ENCODE peak calls at places on chromosomes 7 and 10, in four cellular contexts. One of them, this sample, is unnamed.
A peak's percentile ranks its signal among the peaks of the same experiment; 100 is the strongest.

GRCh38 chr10:77165445-77166316 is 471.9 kb downstream of the KCNMA1 start:
- DNase-seq in suprapubic skin: no peak
- DNase-seq in K562: peak; percentile 54
- DNase-seq in HepG2: peak; percentile 40
- DNase-seq in this sample: peak; percentile 62

GRCh38 chr10:60388709-60389241 is 900 bp downstream of the ANK3 start:
- DNase-seq in K562: no peak
- DNase-seq in HepG2: no peak
- DNase-seq in suprapubic skin: no peak
- DNase-seq in this sample: no peak

GRCh38 chr10:51425431-51425830 is 274.0 kb downstream of the CSTF2T start:
- DNase-seq in K562: no peak
- DNase-seq in HepG2: no peak
- DNase-seq in suprapubic skin: no peak
- DNase-seq in this sample: no peak

GRCh38 chr7:145082366-145083240 is 246.8 kb upstream of the TPK1 start:
- DNase-seq in HepG2: no peak
- DNase-seq in suprapubic skin: no peak
- DNase-seq in K562: no peak
- DNase-seq in this sample: no peak

GRCh38 chr7:157268540-157268939 is 68.3 kb upstream of the DNAJB6 start:
- DNase-seq in HepG2: no peak
- DNase-seq in suprapubic skin: peak; percentile 64
- DNase-seq in K562: no peak
- DNase-seq in this sample: no peak

GRCh38 chr7:116610210-116610609 is 61.8 kb upstream of the MET start:
- DNase-seq in K562: no peak
- DNase-seq in suprapubic skin: no peak
- DNase-seq in HepG2: no peak
- DNase-seq in this sample: no peak

GRCh38 chr7:98627062-98627790 is 10.1 kb downstream of the NPTX2 start:
- DNase-seq in suprapubic skin: peak; percentile 72
- DNase-seq in K562: no peak
- DNase-seq in HepG2: no peak
- DNase-seq in this sample: no peak

GRCh38 chr7:71521506-71521905 is 389.6 kb downstream of the GALNT17 start:
- DNase-seq in suprapubic skin: no peak
- DNase-seq in HepG2: no peak
- DNase-seq in K562: no peak
- DNase-seq in this sample: no peak

GRCh38 chr10:87734987-87735827 is 75.5 kb downstream of the PAPSS2 start:
- DNase-seq in HepG2: peak; percentile 25
- DNase-seq in suprapubic skin: no peak
- DNase-seq in K562: peak; percentile 35
- DNase-seq in this sample: no peak
- H3K4me3 ChIP-seq in HepG2: no peak overlapping the region
- H3K4me3 ChIP-seq in suprapubic skin: no peak overlapping the region
- H3K4me3 ChIP-seq in K562: no peak overlapping the region
- H3K4me3 ChIP-seq in this sample: no peak overlapping the region

DNA sequence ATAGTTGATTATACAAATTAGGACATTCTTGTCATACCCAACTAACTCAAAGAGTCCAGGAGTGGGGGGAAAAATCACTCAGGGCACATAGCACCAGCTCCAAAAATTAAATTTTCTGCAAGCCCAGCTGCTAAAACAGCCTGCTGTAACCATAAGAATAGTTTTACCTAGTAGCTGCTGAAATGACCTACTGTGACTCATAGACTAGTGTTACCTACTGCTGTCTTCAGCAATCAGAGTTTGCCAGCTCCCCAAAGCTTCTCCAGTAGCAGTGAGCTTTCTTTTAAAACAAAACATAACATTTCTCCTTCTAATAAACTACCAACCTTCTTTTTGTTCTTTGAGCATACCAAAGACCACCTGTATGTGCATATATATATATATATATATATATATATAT is 4.2 kb upstream of the ARHGAP12 start:
- DNase-seq in suprapubic skin: no peak
- DNase-seq in K562: no peak
- DNase-seq in HepG2: no peak
- DNase-seq in this sample: no peak
- TF ChIP-seq EP300 in suprapubic skin: no peak
- TF ChIP-seq EP300 in K562: no peak
- TF ChIP-seq EP300 in HepG2: no peak
- TF ChIP-seq EP300 in this sample: no peak

DNA sequence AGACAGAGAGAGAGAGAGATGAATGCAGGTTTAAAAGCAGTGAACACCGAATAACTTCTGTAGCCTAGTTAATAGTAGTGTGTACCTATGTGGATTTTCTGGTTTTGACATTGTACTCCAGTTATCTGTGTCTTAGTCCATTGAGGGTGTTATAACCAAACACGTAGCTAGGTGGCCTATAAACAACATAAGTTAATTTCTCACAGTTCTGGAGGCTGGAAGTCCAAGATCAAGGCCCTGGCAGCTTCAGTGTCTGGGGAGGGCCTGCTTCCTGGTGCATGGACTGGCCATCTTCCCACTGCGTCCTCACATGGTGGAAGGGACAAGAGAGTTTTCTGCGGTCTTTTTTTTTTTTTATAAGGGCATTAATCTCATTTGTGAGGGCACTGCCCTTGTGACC is 23.5 kb downstream of the AOC1 start:
- DNase-seq in HepG2: no peak
- DNase-seq in suprapubic skin: no peak
- DNase-seq in K562: peak; percentile 43
- DNase-seq in this sample: no peak
- TF ChIP-seq CTCF in HepG2: no peak
- TF ChIP-seq CTCF in suprapubic skin: no peak
- TF ChIP-seq CTCF in K562: peak; percentile 58
- TF ChIP-seq CTCF in this sample: no peak

GRCh38 chr7:141976524-141977245 is 3.1 kb upstream of the TAS2R38 start:
- DNase-seq in HepG2: no peak
- DNase-seq in suprapubic skin: no peak
- DNase-seq in K562: no peak
- DNase-seq in this sample: no peak
- H3K4me3 ChIP-seq in HepG2: no peak overlapping the region
- H3K4me3 ChIP-seq in suprapubic skin: no peak overlapping the region
- H3K4me3 ChIP-seq in K562: no peak overlapping the region
- H3K4me3 ChIP-seq in this sample: no peak overlapping the region

GRCh38 chr10:22097696-22098095 is 94.2 kb upstream of the DNAJC1 start:
- DNase-seq in HepG2: no peak
- DNase-seq in K562: no peak
- DNase-seq in suprapubic skin: no peak
- DNase-seq in this sample: no peak
- TF ChIP-seq EP300 in HepG2: no peak
- TF ChIP-seq EP300 in K562: no peak
- TF ChIP-seq EP300 in suprapubic skin: no peak
- TF ChIP-seq EP300 in this sample: no peak

GRCh38 chr10:75096749-75097148 is 14.7 kb upstream of the SAMD8 start:
- DNase-seq in HepG2: no peak
- DNase-seq in K562: no peak
- DNase-seq in suprapubic skin: no peak
- DNase-seq in this sample: no peak
- TF ChIP-seq CTCF in HepG2: no peak
- TF ChIP-seq CTCF in K562: no peak
- TF ChIP-seq CTCF in suprapubic skin: no peak
- TF ChIP-seq CTCF in this sample: no peak

GRCh38 chr7:801940-802364 is 30.3 kb upstream of the SUN1 start:
- DNase-seq in HepG2: no peak
- DNase-seq in K562: no peak
- DNase-seq in suprapubic skin: no peak
- DNase-seq in this sample: peak; percentile 67
- H3K4me3 ChIP-seq in HepG2: no peak overlapping the region
- H3K4me3 ChIP-seq in K562: no peak overlapping the region
- H3K4me3 ChIP-seq in suprapubic skin: peak overlapping the region; percentile 25
- H3K4me3 ChIP-seq in this sample: no peak overlapping the region

This sample was measured in transverse colon.